ENCODE peak calls at places on chromosomes 6 and 20, in seven cellular contexts. One of them, this sample, is unnamed.

GRCh38 chr6:111057074-111057752 is 30.1 kb upstream of the SLC16A10 start:
- DNase-seq in OCI-LY7: peak; percentile 55
- DNase-seq in CD8-positive, alpha-beta T cell: no peak
- DNase-seq in A549: peak; percentile 59
- DNase-seq in IMR-90: peak; percentile 52
- DNase-seq in PC-9: no peak
- DNase-seq in pancreas: no peak
- DNase-seq in this sample: no peak

GRCh38 chr6:37306026-37306425 is 47.8 kb upstream of the RNF8 start:
- DNase-seq in PC-9: peak; percentile 31
- DNase-seq in CD8-positive, alpha-beta T cell: no peak
- DNase-seq in pancreas: no peak
- DNase-seq in A549: no peak
- DNase-seq in IMR-90: no peak
- DNase-seq in OCI-LY7: no peak
- DNase-seq in this sample: no peak

GRCh38 chr6:17679726-17680125 is 27.0 kb downstream of the NUP153 start:
- DNase-seq in PC-9: no peak
- DNase-seq in A549: no peak
- DNase-seq in pancreas: no peak
- DNase-seq in IMR-90: no peak
- DNase-seq in OCI-LY7: no peak
- DNase-seq in CD8-positive, alpha-beta T cell: no peak
- DNase-seq in this sample: no peak

GRCh38 chr6:170049641-170050491 is 241.0 kb downstream of the DLL1 start:
- DNase-seq in CD8-positive, alpha-beta T cell: no peak
- DNase-seq in IMR-90: peak; percentile 50
- DNase-seq in OCI-LY7: no peak
- DNase-seq in PC-9: no peak
- DNase-seq in A549: no peak
- DNase-seq in pancreas: peak; percentile 44
- DNase-seq in this sample: peak; percentile 34

GRCh38 chr6:16239090-16239797 is 857 bp downstream of the GMPR start:
- DNase-seq in IMR-90: peak; percentile 44
- DNase-seq in A549: no peak
- DNase-seq in OCI-LY7: no peak
- DNase-seq in PC-9: no peak
- DNase-seq in pancreas: peak; percentile 74
- DNase-seq in CD8-positive, alpha-beta T cell: no peak
- DNase-seq in this sample: no peak

GRCh38 chr6:22147983-22148797 is 148.6 kb downstream of the PRL start:
- DNase-seq in CD8-positive, alpha-beta T cell: no peak
- DNase-seq in PC-9: no peak
- DNase-seq in IMR-90: peak; percentile 92
- DNase-seq in OCI-LY7: no peak
- DNase-seq in A549: peak; percentile 27
- DNase-seq in pancreas: no peak
- DNase-seq in this sample: no peak

GRCh38 chr6:29964904-29965872 is 22.9 kb downstream of the HLA-A start:
- DNase-seq in pancreas: peak; percentile 91
- DNase-seq in PC-9: peak; percentile 89
- DNase-seq in IMR-90: peak; percentile 91
- DNase-seq in A549: peak; percentile 77
- DNase-seq in CD8-positive, alpha-beta T cell: peak; percentile 55
- DNase-seq in OCI-LY7: peak; percentile 97
- DNase-seq in this sample: peak; percentile 72

GRCh38 chr20:6765469-6766058 is 1.9 kb upstream of the BMP2 start:
- DNase-seq in OCI-LY7: peak; percentile 43
- DNase-seq in A549: peak; percentile 71
- DNase-seq in IMR-90: peak; percentile 61
- DNase-seq in pancreas: no peak
- DNase-seq in PC-9: peak; percentile 53
- DNase-seq in CD8-positive, alpha-beta T cell: no peak
- DNase-seq in this sample: peak; percentile 51

DNA sequence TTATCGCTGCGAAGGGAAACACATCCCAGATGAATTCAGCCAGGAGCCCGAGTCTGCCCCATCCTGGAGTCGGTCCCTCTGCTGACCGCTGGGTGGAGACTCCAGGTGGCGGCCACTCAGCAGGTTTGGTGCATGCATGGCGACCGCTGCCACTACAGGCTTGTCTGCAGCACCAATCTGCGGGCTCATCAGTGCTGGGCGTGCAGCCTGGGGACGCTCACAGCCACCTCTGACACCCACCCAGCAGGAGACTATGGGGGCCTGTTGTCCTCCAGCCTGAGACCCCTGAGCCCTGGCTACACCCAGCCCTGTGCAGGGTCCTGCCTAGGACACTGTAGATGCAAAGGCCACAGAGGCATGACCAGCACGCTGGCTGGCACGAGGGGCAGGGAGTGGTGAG is 40.5 kb upstream of the GATA5 start:
- DNase-seq in A549: peak; percentile 64
- DNase-seq in pancreas: no peak
- DNase-seq in CD8-positive, alpha-beta T cell: no peak
- DNase-seq in PC-9: peak; percentile 44
- DNase-seq in IMR-90: no peak
- DNase-seq in OCI-LY7: no peak
- DNase-seq in this sample: no peak
- H3K4me1 ChIP-seq in A549: no peaks in the 10 kb centered on the region
- H3K4me1 ChIP-seq in pancreas: no peaks in the 10 kb centered on the region
- H3K4me1 ChIP-seq in CD8-positive, alpha-beta T cell: peaks cover 17% of the 10 kb centered on the region
- H3K4me1 ChIP-seq in PC-9: no peaks in the 10 kb centered on the region
- H3K4me1 ChIP-seq in IMR-90: no peaks in the 10 kb centered on the region
- H3K4me1 ChIP-seq in OCI-LY7: no peaks in the 10 kb centered on the region
- H3K4me1 ChIP-seq in this sample: no peaks in the 10 kb centered on the region

DNA sequence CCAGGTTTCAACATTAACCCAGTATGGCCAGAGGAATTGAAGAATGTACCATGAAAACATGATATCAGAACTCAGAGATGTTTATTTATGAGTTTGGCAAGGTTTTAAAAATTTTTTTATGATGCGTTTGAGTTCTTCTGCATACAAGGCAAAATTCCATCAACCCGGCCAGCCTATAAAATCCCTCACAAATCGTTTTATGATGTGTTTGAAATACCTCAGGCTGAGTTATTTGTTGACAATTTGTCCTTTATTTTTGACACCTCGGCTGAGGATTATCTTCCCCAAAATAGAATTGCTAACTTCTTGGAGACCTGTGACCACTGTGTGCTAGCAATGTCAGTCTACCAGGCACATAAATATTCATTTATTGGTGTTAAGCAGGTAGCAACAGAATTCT is 91.9 kb upstream of the SLC24A3 start:
- DNase-seq in PC-9: no peak
- DNase-seq in OCI-LY7: no peak
- DNase-seq in pancreas: no peak
- DNase-seq in IMR-90: no peak
- DNase-seq in CD8-positive, alpha-beta T cell: no peak
- DNase-seq in A549: no peak
- DNase-seq in this sample: no peak
- H3K27ac ChIP-seq in PC-9: no peak overlapping the region
- H3K27ac ChIP-seq in OCI-LY7: no peak overlapping the region
- H3K27ac ChIP-seq in pancreas: no peak overlapping the region
- H3K27ac ChIP-seq in IMR-90: no peak overlapping the region
- H3K27ac ChIP-seq in CD8-positive, alpha-beta T cell: no peak overlapping the region
- H3K27ac ChIP-seq in A549: no peak overlapping the region
- H3K27ac ChIP-seq in this sample: no peak overlapping the region

DNA sequence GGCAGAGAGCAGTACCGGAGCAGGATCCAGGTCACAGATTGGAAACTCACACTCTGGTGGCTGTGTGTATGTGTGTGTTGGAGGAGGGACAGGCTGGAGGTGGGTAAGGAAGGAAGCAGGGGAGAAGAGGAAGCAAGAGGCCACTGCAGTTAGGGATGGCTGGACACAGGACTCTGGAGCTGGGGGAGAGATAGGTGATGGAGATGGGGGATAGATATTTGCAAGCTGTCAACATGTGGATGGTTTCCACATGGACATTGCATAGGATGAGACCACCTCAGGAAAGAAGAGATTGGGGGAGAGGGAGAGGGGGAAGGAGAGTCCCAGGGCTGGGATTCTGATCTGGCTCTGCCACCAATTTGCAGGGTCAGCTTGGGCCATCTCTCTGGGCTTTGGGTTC is 109.1 kb upstream of the SIRPA start:
- DNase-seq in PC-9: no peak
- DNase-seq in OCI-LY7: no peak
- DNase-seq in A549: no peak
- DNase-seq in pancreas: no peak
- DNase-seq in CD8-positive, alpha-beta T cell: no peak
- DNase-seq in IMR-90: no peak
- DNase-seq in this sample: no peak
- TF ChIP-seq CTCF in PC-9: no peak
- TF ChIP-seq CTCF in OCI-LY7: no peak
- TF ChIP-seq CTCF in A549: no peak
- TF ChIP-seq CTCF in pancreas: no peak
- TF ChIP-seq CTCF in CD8-positive, alpha-beta T cell: no peak
- TF ChIP-seq CTCF in IMR-90: no peak
- TF ChIP-seq CTCF in this sample: no peak

GRCh38 chr6:6749791-6750434 is 161.4 kb downstream of the LY86 start:
- DNase-seq in CD8-positive, alpha-beta T cell: no peak
- DNase-seq in A549: peak; percentile 48
- DNase-seq in OCI-LY7: no peak
- DNase-seq in IMR-90: peak; percentile 97
- DNase-seq in pancreas: peak; percentile 44
- DNase-seq in PC-9: peak; percentile 74
- DNase-seq in this sample: peak; percentile 73

GRCh38 chr6:6746970-6747338 is 158.4 kb downstream of the LY86 start:
- DNase-seq in PC-9: no peak
- DNase-seq in pancreas: no peak
- DNase-seq in OCI-LY7: no peak
- DNase-seq in A549: no peak
- DNase-seq in CD8-positive, alpha-beta T cell: no peak
- DNase-seq in IMR-90: no peak
- DNase-seq in this sample: no peak

GRCh38 chr6:6748001-6748400 is 159.5 kb downstream of the LY86 start:
- DNase-seq in pancreas: no peak
- DNase-seq in A549: no peak
- DNase-seq in CD8-positive, alpha-beta T cell: no peak
- DNase-seq in OCI-LY7: no peak
- DNase-seq in PC-9: no peak
- DNase-seq in IMR-90: no peak
- DNase-seq in this sample: no peak

GRCh38 chr6:6746334-6746969 is 157.9 kb downstream of the LY86 start:
- DNase-seq in CD8-positive, alpha-beta T cell: no peak
- DNase-seq in PC-9: no peak
- DNase-seq in A549: no peak
- DNase-seq in IMR-90: peak; percentile 67
- DNase-seq in OCI-LY7: no peak
- DNase-seq in pancreas: no peak
- DNase-seq in this sample: no peak

GRCh38 chr6:6747371-6747770 is 158.9 kb downstream of the LY86 start:
- DNase-seq in CD8-positive, alpha-beta T cell: no peak
- DNase-seq in A549: no peak
- DNase-seq in pancreas: no peak
- DNase-seq in OCI-LY7: no peak
- DNase-seq in IMR-90: no peak
- DNase-seq in PC-9: no peak
- DNase-seq in this sample: no peak
- H3K4me1 ChIP-seq in CD8-positive, alpha-beta T cell: peaks cover 7% of the 10 kb centered on the region
- H3K4me1 ChIP-seq in A549: peaks cover 23% of the 10 kb centered on the region
- H3K4me1 ChIP-seq in pancreas: peaks cover 10% of the 10 kb centered on the region
- H3K4me1 ChIP-seq in OCI-LY7: no peaks in the 10 kb centered on the region
- H3K4me1 ChIP-seq in IMR-90: peaks cover 17% of the 10 kb centered on the region
- H3K4me1 ChIP-seq in PC-9: peaks cover 32% of the 10 kb centered on the region
- H3K4me1 ChIP-seq in this sample: no peaks in the 10 kb centered on the region

GRCh38 chr20:53923745-53924369 is 146.5 kb downstream of the BCAS1 start:
- DNase-seq in IMR-90: no peak
- DNase-seq in A549: no peak
- DNase-seq in pancreas: no peak
- DNase-seq in PC-9: no peak
- DNase-seq in OCI-LY7: peak; percentile 47
- DNase-seq in CD8-positive, alpha-beta T cell: no peak
- DNase-seq in this sample: no peak
- H3K27ac ChIP-seq in IMR-90: no peak overlapping the region
- H3K27ac ChIP-seq in A549: no peak overlapping the region
- H3K27ac ChIP-seq in pancreas: no peak overlapping the region
- H3K27ac ChIP-seq in PC-9: peak overlapping the region; percentile 6
- H3K27ac ChIP-seq in OCI-LY7: peak overlapping the region; percentile 95
- H3K27ac ChIP-seq in CD8-positive, alpha-beta T cell: no peak overlapping the region
- H3K27ac ChIP-seq in this sample: no peak overlapping the region

GRCh38 chr6:116847234-116847633 is 18.4 kb upstream of the GPRC6A start:
- DNase-seq in CD8-positive, alpha-beta T cell: no peak
- DNase-seq in OCI-LY7: peak; percentile 30
- DNase-seq in A549: peak; percentile 23
- DNase-seq in PC-9: no peak
- DNase-seq in pancreas: no peak
- DNase-seq in IMR-90: peak; percentile 41
- DNase-seq in this sample: no peak
- TF ChIP-seq CTCF in CD8-positive, alpha-beta T cell: no peak
- TF ChIP-seq CTCF in OCI-LY7: peak; percentile 53
- TF ChIP-seq CTCF in A549: peak; percentile 39
- TF ChIP-seq CTCF in PC-9: peak; percentile 60
- TF ChIP-seq CTCF in pancreas: no peak
- TF ChIP-seq CTCF in IMR-90: peak; percentile 49
- TF ChIP-seq CTCF in this sample: peak; percentile 57